ENCODE peak calls at places on chromosome 21, in four cellular contexts. V is HepG2, Z is GM12878, N is K562. Q is an unnamed sample.
A peak's percentile ranks its signal among the peaks of the same experiment; 100 is the strongest.

GRCh38 chr21:37580690-37581089 is 214.1 kb downstream of the DYRK1A start:
- DNase-seq in V (no peak), Z (no peak), N (no peak), Q (no peak)

GRCh38 chr21:39319814-39320332 is 6.4 kb upstream of the BRWD1 start:
- DNase-seq in V (no peak), Z (no peak), N (peak; percentile 81), Q (no peak)

GRCh38 chr21:14454642-14455009 is 71.7 kb upstream of the HSPA13 start:
- DNase-seq in V (no peak), Z (peak; percentile 69), N (no peak), Q (no peak)

GRCh38 chr21:36162631-36163030 is 6.0 kb downstream of the DOP1B start:
- DNase-seq in V (no peak), Z (no peak), N (no peak), Q (no peak)

GRCh38 chr21:14875704-14876364 is 189.0 kb downstream of the NRIP1 start:
- DNase-seq in V (peak; percentile 11), Z (peak; percentile 80), N (peak; percentile 57), Q (no peak)

GRCh38 chr21:36059823-36060158 is 535 bp downstream of the SETD4 start:
- DNase-seq in V (no peak), Z (no peak), N (peak; percentile 68), Q (peak; percentile 28)

GRCh38 chr21:42191978-42192595 is 26.9 kb upstream of the ABCG1 start:
- DNase-seq in V (no peak), Z (no peak), N (no peak), Q (no peak)

GRCh38 chr21:45983981-45984551 is 2.5 kb downstream of the COL6A1 start:
- DNase-seq in V (no peak), Z (no peak), N (peak; percentile 38), Q (no peak)

GRCh38 chr21:39687069-39687468 is 57.9 kb upstream of the IGSF5 start:
- DNase-seq in V (no peak), Z (no peak), N (no peak), Q (no peak)

GRCh38 chr21:39373634-39374033 is 24.7 kb upstream of the HMGN1 start:
- DNase-seq in V (peak; percentile 62), Z (no peak), N (peak; percentile 68), Q (no peak)

GRCh38 chr21:45596704-45597318 is 46.7 kb upstream of the PCBP3 start:
- DNase-seq in V (peak; percentile 52), Z (no peak), N (peak; percentile 86), Q (peak; percentile 74)

GRCh38 chr21:42873096-42873495 is 6.2 kb downstream of the WDR4 start:
- DNase-seq in V (no peak), Z (no peak), N (no peak), Q (no peak)

GRCh38 chr21:25329227-25329626 is 278.1 kb downstream of the MRPL39 start:
- DNase-seq in V (no peak), Z (no peak), N (no peak), Q (no peak)

GRCh38 chr21:45405271-45405818 is 380 bp downstream of the COL18A1 start:
- DNase-seq in V (no peak), Z (no peak), N (peak; percentile 69), Q (peak; percentile 43)

GRCh38 chr21:34916446-34916845 is 132.7 kb downstream of the RUNX1 start:
- DNase-seq in V (no peak), Z (no peak), N (no peak), Q (no peak)

GRCh38 chr21:35711213-35711612 is 349.1 kb downstream of the SETD4 start:
- DNase-seq in V (no peak), Z (no peak), N (no peak), Q (no peak)

GRCh38 chr21:36369064-36369685 is 16.0 kb upstream of the CHAF1B start:
- DNase-seq in V (no peak), Z (no peak), N (no peak), Q (no peak)

GRCh38 chr21:16624468-16625102 is 888.3 kb upstream of the CXADR start:
- DNase-seq in V (no peak), Z (no peak), N (no peak), Q (no peak)

GRCh38 chr21:36005018-36005417 is 55.3 kb downstream of the SETD4 start:
- DNase-seq in V (no peak), Z (no peak), N (peak; percentile 42), Q (no peak)

GRCh38 chr21:32070693-32071330 is 198.0 kb downstream of the HUNK start:
- DNase-seq in V (no peak), Z (no peak), N (peak; percentile 13), Q (no peak)

GRCh38 chr21:45302082-45303061 is 14.7 kb upstream of the POFUT2 start:
- DNase-seq in V (no peak), Z (no peak), N (no peak), Q (no peak)

GRCh38 chr21:33433425-33434114 is 30.4 kb downstream of the IFNGR2 start:
- DNase-seq in V (no peak), Z (no peak), N (no peak), Q (no peak)

GRCh38 chr21:40385883-40386282 is 461.1 kb downstream of the DSCAM start:
- DNase-seq in V (no peak), Z (no peak), N (no peak), Q (no peak)

GRCh38 chr21:38467911-38468310 is 30.4 kb downstream of the ERG start:
- DNase-seq in V (no peak), Z (no peak), N (no peak), Q (no peak)

GRCh38 chr21:16287060-16287459 is 557.3 kb downstream of the USP25 start:
- DNase-seq in V (no peak), Z (no peak), N (no peak), Q (no peak)

GRCh38 chr21:42061866-42062542 is 9.1 kb upstream of the UMODL1 start:
- DNase-seq in V (no peak), Z (no peak), N (no peak), Q (no peak)

GRCh38 chr21:37226356-37226920 is 40.7 kb downstream of the VPS26C start:
- DNase-seq in V (no peak), Z (no peak), N (no peak), Q (no peak)

GRCh38 chr21:45297329-45297728 is 9.6 kb upstream of the POFUT2 start:
- DNase-seq in V (no peak), Z (no peak), N (no peak), Q (no peak)

GRCh38 chr21:36429672-36430546 is 44.7 kb downstream of the CHAF1B start:
- DNase-seq in V (peak; percentile 69), Z (peak; percentile 59), N (peak; percentile 98), Q (peak; percentile 92)

GRCh38 chr21:36260030-36260787 is 59.8 kb upstream of the MORC3 start:
- DNase-seq in V (peak; percentile 55), Z (peak; percentile 53), N (peak; percentile 74), Q (peak; percentile 46)

DNA sequence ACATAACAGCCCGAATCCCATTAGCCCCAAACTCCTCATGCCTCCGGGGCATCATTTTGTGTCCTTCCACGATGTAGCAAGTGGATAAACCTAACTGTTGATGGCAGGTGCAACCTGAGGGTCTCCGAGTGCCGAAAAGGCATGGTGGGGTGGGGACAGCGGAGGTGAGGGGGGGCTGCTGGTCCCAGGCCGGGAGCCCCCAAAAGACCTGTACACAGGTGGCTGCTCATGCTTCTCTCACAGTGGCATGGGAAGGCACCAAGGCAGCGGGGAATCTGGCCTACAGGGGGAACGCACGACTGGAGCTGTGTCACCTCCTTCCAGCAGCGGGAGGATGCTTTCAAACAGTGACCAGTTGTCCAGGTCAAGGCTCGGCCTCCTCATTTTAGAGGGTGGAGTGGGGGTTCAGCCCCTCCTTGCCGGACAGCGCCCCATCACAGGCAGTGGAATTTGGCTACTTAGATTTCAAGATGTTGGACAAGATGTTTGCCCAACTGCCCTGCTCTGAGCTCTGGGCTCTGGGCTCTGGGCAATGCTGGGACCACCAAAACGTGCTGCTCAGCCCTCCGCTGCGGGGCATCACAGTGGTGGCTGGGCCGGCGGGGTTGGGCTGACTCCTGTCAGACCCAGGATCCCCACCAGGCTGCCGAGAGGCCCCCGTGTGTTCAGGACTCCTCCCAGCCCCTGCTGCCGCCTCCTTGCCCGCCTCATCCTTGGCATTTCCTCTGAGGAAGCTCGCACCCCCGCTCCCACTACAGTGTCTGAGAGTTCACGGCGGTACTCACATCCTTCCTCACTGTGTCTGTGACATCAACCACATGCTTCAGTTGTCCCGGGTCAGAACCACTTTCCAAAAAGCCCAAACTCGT is 7.6 kb downstream of the DNMT3L start:
- DNase-seq in V (no peak), Z (no peak), N (no peak), Q (no peak)
- TF ChIP-seq MYC in V (no peak), Z (no peak), N (no peak), Q (no peak)

GRCh38 chr21:18248171-18248570 is 3.5 kb downstream of the CHODL start:
- DNase-seq in V (no peak), Z (no peak), N (no peak), Q (no peak)

GRCh38 chr21:18251065-18251464 is 6.4 kb downstream of the CHODL start:
- DNase-seq in V (no peak), Z (no peak), N (no peak), Q (no peak)

GRCh38 chr21:18244721-18245486 is at the start of gene CHODL:
- DNase-seq in V (no peak), Z (no peak), N (no peak), Q (no peak)

GRCh38 chr21:18249542-18250152 is 5.0 kb downstream of the CHODL start:
- DNase-seq in V (no peak), Z (no peak), N (no peak), Q (no peak)

DNA sequence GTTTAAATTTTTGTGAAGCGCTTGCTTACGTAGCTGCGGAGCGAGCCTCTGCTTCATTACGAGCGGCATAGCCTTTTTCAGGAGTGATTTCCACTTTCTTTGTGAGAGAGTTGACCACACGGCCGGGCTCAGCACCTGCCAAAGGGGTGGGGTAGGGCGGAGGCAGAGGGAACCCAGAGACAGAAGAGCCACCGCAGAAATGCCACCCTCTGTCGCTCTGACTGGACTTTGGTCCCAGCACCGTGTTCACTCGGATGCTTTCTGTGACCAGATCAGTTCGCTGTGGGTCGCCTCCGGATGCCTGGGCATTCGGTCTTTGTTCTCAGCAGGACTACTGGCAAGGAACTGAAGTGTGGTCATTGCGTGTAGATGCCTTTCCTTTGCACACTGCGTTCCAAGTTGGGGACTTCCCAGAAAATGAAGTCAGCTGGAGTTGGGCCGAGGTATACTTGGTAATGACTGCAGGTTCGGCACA is 897 bp downstream of the CHODL start:
- DNase-seq in V (peak; percentile 39), Z (no peak), N (no peak), Q (no peak)
- TF ChIP-seq KDM1A in V (no peak), Z (no peak), N (no peak), Q (no peak)

GRCh38 chr21:27674037-27674436 is 707.1 kb upstream of the ADAMTS5 start:
- DNase-seq in V (no peak), Z (no peak), N (no peak), Q (no peak)
- TF ChIP-seq USF2 in V (no peak), Z (no peak), N (no peak), Q (no peak)

GRCh38 chr21:30990514-30991304 is 47.6 kb downstream of the KRTAP19-8 start:
- DNase-seq in V (no peak), Z (no peak), N (no peak), Q (no peak)
- TF ChIP-seq MYC in V (no peak), Z (no peak), N (no peak), Q (no peak)

Q was measured in A549.